ENCODE peak calls at places on chromosomes 7 and 10, in seven cellular contexts. U is CD8-positive, alpha-beta T cell; R is neural progenitor cell; W is transverse colon; O is body of pancreas; D is IMR-90; T is testis. M is an unnamed sample.

GRCh38 chr10:91536101-91536500 is 96.8 kb downstream of the PPP1R3C start:
- DNase-seq in U (no peak), R (no peak), W (no peak), O (no peak), D (peak; percentile 72), T (peak; percentile 75), M (no peak)

GRCh38 chr7:27155816-27156507 is 513 bp downstream of the HOXA7 start:
- DNase-seq in U (no peak), R (peak; percentile 47), W (peak; percentile 70), O (no peak), D (no peak), T (peak; percentile 20), M (no peak)

GRCh38 chr7:36280840-36281812 is 108.5 kb upstream of the ANLN start:
- DNase-seq in U (no peak), R (peak; percentile 62), W (peak; percentile 73), O (peak; percentile 52), D (peak; percentile 90), T (peak; percentile 74), M (peak; percentile 83)

GRCh38 chr10:112687647-112688046 is 240.6 kb downstream of the VTI1A start:
- DNase-seq in U (no peak), R (no peak), W (no peak), O (no peak), D (peak; percentile 64), T (peak; percentile 83), M (no peak)

GRCh38 chr10:86082556-86082955 is 284.0 kb downstream of the GRID1 start:
- DNase-seq in U (no peak), R (no peak), W (no peak), O (no peak), D (no peak), T (no peak), M (peak; percentile 48)

GRCh38 chr7:131646203-131646602 is 89.8 kb upstream of the PODXL start:
- DNase-seq in U (no peak), R (no peak), W (no peak), O (no peak), D (no peak), T (no peak), M (no peak)

GRCh38 chr10:132675031-132675740 is 110.8 kb downstream of the NKX6-2 start:
- DNase-seq in U (no peak), R (peak; percentile 1), W (no peak), O (peak; percentile 6), D (no peak), T (no peak), M (no peak)

GRCh38 chr10:102400061-102400460 is 4.6 kb downstream of the NFKB2 start:
- DNase-seq in U (no peak), R (no peak), W (no peak), O (no peak), D (no peak), T (no peak), M (no peak)

GRCh38 chr10:69872326-69872725 is 70.6 kb downstream of the COL13A1 start:
- DNase-seq in U (no peak), R (no peak), W (no peak), O (no peak), D (no peak), T (no peak), M (no peak)

GRCh38 chr7:130273081-130273699 is 6.5 kb downstream of the CPA2 start:
- DNase-seq in U (peak; percentile 27), R (peak; percentile 95), W (no peak), O (peak; percentile 57), D (peak; percentile 48), T (peak; percentile 29), M (no peak)

GRCh38 chr10:130897815-130898214 is 413.7 kb downstream of the TCERG1L start:
- DNase-seq in U (no peak), R (no peak), W (no peak), O (no peak), D (no peak), T (no peak), M (no peak)
- H3K4me3 ChIP-seq in U (no peak overlapping the region), R (no peak overlapping the region), W (no peak overlapping the region), O (no peak overlapping the region), D (no peak overlapping the region), T (no peak overlapping the region), M (no peak overlapping the region)

DNA sequence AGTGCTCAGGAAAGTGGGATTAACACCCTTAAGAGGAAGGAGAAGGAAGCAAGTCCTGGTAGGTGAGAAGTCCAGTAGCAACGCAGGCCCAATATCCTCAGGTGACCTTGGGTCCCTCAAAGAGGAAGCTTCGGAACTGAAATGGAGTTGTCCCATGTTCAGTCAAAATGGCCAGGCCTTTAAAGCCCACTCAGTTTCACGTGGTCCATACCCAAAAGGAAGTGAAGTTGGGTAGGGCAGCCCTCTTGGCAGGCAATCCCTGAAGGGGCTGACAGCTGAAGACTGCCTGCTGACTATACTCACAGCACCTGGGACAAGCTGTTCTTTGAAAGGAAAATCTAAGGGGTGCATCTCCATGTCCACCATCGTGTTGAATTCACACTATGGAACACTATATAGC is 3.0 kb downstream of the GSAP start:
- DNase-seq in U (no peak), R (no peak), W (no peak), O (no peak), D (no peak), T (no peak), M (no peak)
- H3K4me1 ChIP-seq in U (peaks cover 30% of the 10 kb centered on the region), R (no peaks in the 10 kb centered on the region), W (peaks cover 17% of the 10 kb centered on the region), O (peaks cover 52% of the 10 kb centered on the region), D (peaks cover 6% of the 10 kb centered on the region), T (no peaks in the 10 kb centered on the region), M (no peaks in the 10 kb centered on the region)

GRCh38 chr10:21499580-21499909 is 25.9 kb downstream of the SKIDA1 start:
- DNase-seq in U (no peak), R (no peak), W (no peak), O (no peak), D (no peak), T (no peak), M (no peak)
- H3K4me3 ChIP-seq in U (no peak overlapping the region), R (peak overlapping the region; percentile 67), W (no peak overlapping the region), O (no peak overlapping the region), D (no peak overlapping the region), T (peak overlapping the region; percentile 54), M (peak overlapping the region; percentile 48)

GRCh38 chr7:1326511-1326785 is 93.8 kb downstream of the UNCX start:
- DNase-seq in U (no peak), R (no peak), W (no peak), O (no peak), D (no peak), T (no peak), M (no peak)

GRCh38 chr7:1331576-1332467 is 99.2 kb downstream of the UNCX start:
- DNase-seq in U (no peak), R (no peak), W (no peak), O (no peak), D (no peak), T (no peak), M (no peak)

GRCh38 chr7:1329966-1330915 is 97.6 kb downstream of the UNCX start:
- DNase-seq in U (no peak), R (no peak), W (no peak), O (no peak), D (no peak), T (no peak), M (no peak)

GRCh38 chr7:1329261-1329660 is 96.6 kb downstream of the UNCX start:
- DNase-seq in U (no peak), R (no peak), W (no peak), O (no peak), D (no peak), T (no peak), M (no peak)

DNA sequence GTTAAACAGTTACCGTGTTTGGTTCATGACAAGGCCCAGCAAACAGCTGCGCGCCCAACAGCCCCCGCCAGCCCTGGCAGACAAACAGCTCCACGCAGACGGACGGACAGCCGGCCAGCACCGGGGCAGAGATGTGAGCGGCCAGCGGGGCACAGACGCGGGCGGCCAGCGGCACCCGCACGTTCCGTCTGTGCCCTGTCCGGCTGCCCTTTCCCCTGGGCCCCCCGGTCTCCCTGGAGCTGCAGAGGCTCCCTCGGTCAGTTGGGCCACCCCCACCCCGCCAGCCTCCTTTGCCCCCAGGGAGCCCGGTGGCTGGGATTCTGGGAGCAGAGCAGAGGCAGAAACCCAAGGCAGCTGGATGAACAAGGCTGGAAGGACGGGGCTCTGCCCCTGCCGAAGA is 98.4 kb downstream of the UNCX start:
- DNase-seq in U (no peak), R (no peak), W (no peak), O (no peak), D (no peak), T (no peak), M (no peak)
- H3K4me1 ChIP-seq in U (no peaks in the 10 kb centered on the region), R (no peaks in the 10 kb centered on the region), W (no peaks in the 10 kb centered on the region), O (no peaks in the 10 kb centered on the region), D (no peaks in the 10 kb centered on the region), T (no peaks in the 10 kb centered on the region), M (no peaks in the 10 kb centered on the region)

DNA sequence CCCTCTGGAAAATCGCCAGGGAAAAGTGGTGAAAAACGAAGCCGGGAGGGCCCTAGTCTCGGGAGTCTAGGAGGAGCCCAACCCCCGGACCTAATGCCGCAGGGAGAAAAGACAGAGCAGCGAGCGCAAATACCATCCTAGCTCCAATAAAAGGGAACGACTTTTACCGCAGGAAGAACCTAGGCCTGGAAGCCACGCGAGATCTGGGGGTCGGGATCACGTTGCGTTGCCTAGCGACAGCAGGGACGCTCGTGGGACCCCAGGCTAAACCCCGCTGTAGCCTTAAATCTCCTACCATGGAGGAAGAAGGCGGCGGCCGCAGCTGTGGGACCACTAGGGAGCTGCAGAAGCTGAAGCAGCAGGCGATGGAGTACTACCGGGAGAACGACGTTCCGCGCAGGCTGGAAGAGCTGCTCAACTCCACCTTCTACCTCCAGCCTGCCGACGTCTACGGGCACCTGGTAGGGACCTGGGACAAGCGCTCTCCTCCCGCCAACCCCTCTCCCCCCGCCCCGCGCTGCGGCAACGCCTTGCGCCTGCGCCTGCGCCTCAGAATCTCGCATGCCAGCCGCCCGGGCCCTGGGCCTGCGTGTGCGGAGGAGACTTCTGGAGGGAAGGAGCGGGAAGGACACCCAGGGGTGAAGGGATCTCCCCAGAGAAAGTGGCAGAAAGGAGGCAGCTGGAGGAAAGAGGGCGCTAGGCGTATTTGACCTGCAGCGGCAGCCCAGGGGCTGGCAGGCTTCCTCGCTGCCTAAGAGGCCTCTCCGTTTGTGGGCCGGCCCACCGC is at the start of gene ENO4:
- DNase-seq in U (no peak), R (peak; percentile 97), W (peak; percentile 85), O (peak; percentile 92), D (peak; percentile 73), T (peak; percentile 91), M (peak; percentile 60)
- H3K4me3 ChIP-seq in U (no peak within 1 kb of the TSS), R (peak within 1 kb of the TSS; percentile 74), W (peak within 1 kb of the TSS; percentile 77), O (peak within 1 kb of the TSS; percentile 82), D (peak within 1 kb of the TSS; percentile 76), T (peak within 1 kb of the TSS; percentile 74), M (peak within 1 kb of the TSS; percentile 61)

GRCh38 chr10:77554996-77555397 is 82.6 kb downstream of the KCNMA1 start:
- DNase-seq in U (no peak), R (no peak), W (peak; percentile 23), O (no peak), D (peak; percentile 46), T (peak; percentile 16), M (no peak)
- H3K4me1 ChIP-seq in U (no peaks in the 10 kb centered on the region), R (peaks cover 14% of the 10 kb centered on the region), W (peaks cover 50% of the 10 kb centered on the region), O (no peaks in the 10 kb centered on the region), D (peaks cover 5% of the 10 kb centered on the region), T (no peaks in the 10 kb centered on the region), M (no peaks in the 10 kb centered on the region)

M was measured in right atrium auricular region.